ENCODE peak calls at places on chromosomes 1 and 21, in eight cellular contexts. T is IMR-90, S is sigmoid colon, V is vagina, U is breast epithelium, E is transverse colon, Q is Peyer's patch, Z is stomach. B is an unnamed sample.

GRCh38 chr1:93080424-93080823 is 1.3 kb downstream of the MTF2 start:
- DNase-seq in Q (no peak), S (no peak), Z (no peak), E (no peak), U (no peak), V (no peak), T (peak; percentile 83), B (no peak)

GRCh38 chr1:80982831-80983230 is 817.9 kb upstream of the ADGRL2 start:
- DNase-seq in U (no peak), E (no peak), Z (no peak), S (no peak), V (no peak), Q (no peak), T (no peak), B (no peak)

GRCh38 chr1:161187311-161187710 is 10.0 kb upstream of the B4GALT3 start:
- DNase-seq in S (no peak), V (no peak), T (no peak), Q (no peak), U (no peak), Z (no peak), E (no peak), B (no peak)

GRCh38 chr1:12201343-12202189 is 28.3 kb upstream of the VPS13D start:
- DNase-seq in Q (no peak), S (no peak), V (no peak), U (no peak), Z (no peak), T (no peak), E (no peak), B (no peak)

GRCh38 chr1:205534444-205534985 is 30.0 kb downstream of the CDK18 start:
- DNase-seq in Z (no peak), U (no peak), V (no peak), E (no peak), Q (peak; percentile 40), S (no peak), T (no peak), B (no peak)

GRCh38 chr1:160519542-160520435 is 3.3 kb downstream of the SLAMF6 start:
- DNase-seq in S (no peak), E (no peak), T (no peak), V (no peak), Z (no peak), U (no peak), Q (no peak), B (no peak)

GRCh38 chr1:167629681-167630567 is at the start of gene RCSD1:
- DNase-seq in V (peak; percentile 62), Q (no peak), T (no peak), Z (peak; percentile 47), S (no peak), E (peak; percentile 56), U (no peak), B (peak; percentile 53)

GRCh38 chr21:45515241-45516061 is 26.8 kb downstream of the SLC19A1 start:
- DNase-seq in Q (peak; percentile 43), U (no peak), T (no peak), E (no peak), Z (no peak), S (peak; percentile 50), V (no peak), B (no peak)

GRCh38 chr1:161088587-161089110 is 709 bp downstream of the NECTIN4 start:
- DNase-seq in U (no peak), S (no peak), V (no peak), Z (no peak), Q (no peak), T (peak; percentile 63), E (no peak), B (no peak)

GRCh38 chr1:161068306-161069200 is 1.1 kb downstream of the ARHGAP30 start:
- DNase-seq in T (no peak), Z (peak; percentile 62), E (peak; percentile 78), S (peak; percentile 80), Q (no peak), U (no peak), V (no peak), B (peak; percentile 49)

GRCh38 chr1:182484531-182485257 is 34.7 kb downstream of the RGSL1 start:
- DNase-seq in V (no peak), S (no peak), E (no peak), U (no peak), T (no peak), Z (no peak), Q (no peak), B (no peak)

GRCh38 chr1:248696261-248696660 is 6.3 kb downstream of the OR14I1 start:
- DNase-seq in T (no peak), U (no peak), E (peak; percentile 48), S (no peak), Q (peak; percentile 48), V (no peak), Z (peak; percentile 38), B (no peak)

GRCh38 chr1:46184920-46185658 is 8.8 kb upstream of the P3R3URF start:
- DNase-seq in T (no peak), Z (no peak), Q (no peak), U (no peak), V (no peak), S (no peak), E (no peak), B (no peak)

GRCh38 chr1:3533051-3534048 is 78.0 kb downstream of the MEGF6 start:
- DNase-seq in T (no peak), Z (no peak), V (no peak), E (no peak), S (no peak), U (no peak), Q (no peak), B (no peak)

GRCh38 chr1:93775224-93775623 is 93.6 kb upstream of the BCAR3 start:
- DNase-seq in Q (no peak), T (no peak), E (no peak), U (peak; percentile 59), V (no peak), S (no peak), Z (no peak), B (no peak)

GRCh38 chr21:41758550-41758949 is 8.3 kb downstream of the RIPK4 start:
- DNase-seq in E (no peak), Z (peak; percentile 54), V (no peak), T (no peak), S (no peak), Q (peak; percentile 7), U (no peak), B (no peak)

GRCh38 chr1:240073097-240073496 is 18.6 kb upstream of the FMN2 start:
- DNase-seq in S (no peak), Z (no peak), V (no peak), Q (no peak), T (no peak), E (no peak), U (no peak), B (no peak)

GRCh38 chr21:15617968-15618367 is 111.8 kb upstream of the USP25 start:
- DNase-seq in E (no peak), S (no peak), U (no peak), Q (no peak), Z (no peak), V (no peak), T (peak; percentile 21), B (no peak)

GRCh38 chr1:47416319-47417128 is 439 bp downstream of the FOXE3 start:
- DNase-seq in Q (no peak), S (no peak), V (no peak), T (no peak), E (no peak), Z (no peak), U (no peak), B (no peak)

GRCh38 chr1:184035719-184036516 is 1.6 kb downstream of the COLGALT2 start:
- DNase-seq in Q (peak; percentile 50), Z (no peak), V (no peak), S (peak; percentile 81), U (no peak), T (no peak), E (no peak), B (no peak)

GRCh38 chr1:47738560-47739182 is 258.5 kb downstream of the TRABD2B start:
- DNase-seq in V (no peak), U (peak; percentile 40), Z (peak; percentile 56), Q (peak; percentile 71), T (peak; percentile 11), S (no peak), E (peak; percentile 57), B (no peak)

GRCh38 chr1:17475729-17476128 is 36.3 kb upstream of the RCC2 start:
- DNase-seq in Q (no peak), V (no peak), S (no peak), T (peak; percentile 66), Z (no peak), U (no peak), E (no peak), B (no peak)

GRCh38 chr1:206430031-206430983 is 40.0 kb upstream of the IKBKE start:
- DNase-seq in V (no peak), T (peak; percentile 94), U (no peak), S (no peak), Q (no peak), E (no peak), Z (no peak), B (no peak)

GRCh38 chr1:49626474-49626873 is 397.3 kb downstream of the AGBL4 start:
- DNase-seq in S (no peak), U (no peak), T (no peak), E (no peak), Z (no peak), V (no peak), Q (no peak), B (no peak)
- H3K9me3 ChIP-seq in S (no peaks in the 10 kb centered on the region), U (no peaks in the 10 kb centered on the region), T (no peaks in the 10 kb centered on the region), E (no peaks in the 10 kb centered on the region), Z (no peaks in the 10 kb centered on the region), V (no peaks in the 10 kb centered on the region), Q (no peaks in the 10 kb centered on the region), B (no peaks in the 10 kb centered on the region)

GRCh38 chr1:118615066-118615465 is 373.1 kb downstream of the TBX15 start:
- DNase-seq in Q (no peak), E (no peak), V (no peak), S (no peak), U (no peak), T (no peak), Z (no peak), B (no peak)
- H3K4me3 ChIP-seq in Q (no peak overlapping the region), E (no peak overlapping the region), V (no peak overlapping the region), S (no peak overlapping the region), U (no peak overlapping the region), T (no peak overlapping the region), Z (no peak overlapping the region), B (no peak overlapping the region)

DNA sequence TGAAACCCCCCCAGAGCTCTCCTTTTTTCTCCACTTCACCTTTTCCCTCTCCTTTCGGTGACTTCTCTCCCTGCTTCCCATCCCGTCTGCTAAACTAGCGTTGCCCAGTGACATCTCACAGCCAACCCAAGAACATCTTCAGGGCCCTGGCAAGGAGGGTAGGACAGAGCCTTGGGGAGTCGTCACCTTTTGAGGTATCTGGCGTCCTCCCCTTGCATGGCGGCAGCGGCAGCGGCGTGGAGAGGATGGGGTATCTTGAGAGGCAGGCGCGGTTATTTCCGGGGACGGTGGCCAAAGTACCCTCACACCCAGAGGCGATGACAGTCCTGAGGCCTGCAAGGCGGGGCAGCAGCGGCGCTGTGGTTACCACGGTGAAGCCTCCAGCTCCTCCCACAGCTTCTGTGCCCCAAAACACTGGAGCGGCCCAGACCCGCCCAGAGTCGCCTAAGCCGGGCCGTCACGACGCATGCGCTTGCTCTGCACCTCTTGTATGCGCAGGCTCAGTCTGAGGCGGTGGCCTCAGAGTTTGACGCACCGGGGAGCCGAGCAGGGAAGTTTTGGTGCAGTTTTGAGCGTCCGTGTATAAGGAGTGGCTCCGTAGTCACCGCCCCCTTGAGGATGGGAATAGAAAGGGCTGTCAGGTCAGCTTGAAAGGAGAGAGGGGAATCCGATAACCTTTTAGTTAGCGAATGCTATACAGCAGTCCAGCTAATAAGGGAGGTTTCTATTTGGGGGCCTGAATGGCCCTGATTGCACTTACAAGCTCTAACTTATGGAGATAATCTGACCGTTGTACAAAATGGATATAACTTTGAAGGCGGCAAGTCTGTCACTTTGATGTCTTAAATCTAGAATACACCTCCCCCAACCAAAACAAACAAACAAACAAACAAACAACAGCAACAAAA is at the start of gene KIFAP3:
- DNase-seq in Q (peak; percentile 95), T (peak; percentile 96), S (peak; percentile 99), U (peak; percentile 96), V (peak; percentile 98), E (peak; percentile 99), Z (peak; percentile 96), B (peak; percentile 94)
- TF ChIP-seq POLR2A in Q (peak; percentile 70), T (peak; percentile 39), S (peak; percentile 49), U (peak; percentile 26), V (no peak), E (peak; percentile 66), Z (no peak), B (peak; percentile 31)

GRCh38 chr1:247056071-247056470 is 22.5 kb downstream of the ZNF670 start:
- DNase-seq in E (no peak), Z (no peak), S (no peak), T (no peak), U (no peak), V (no peak), Q (no peak), B (no peak)
- H3K9me3 ChIP-seq in E (peaks cover 33% of the 10 kb centered on the region), Z (peaks cover 5% of the 10 kb centered on the region), S (no peaks in the 10 kb centered on the region), T (peaks cover 30% of the 10 kb centered on the region), U (peaks cover 57% of the 10 kb centered on the region), V (no peaks in the 10 kb centered on the region), Q (peaks cover 26% of the 10 kb centered on the region), B (no peaks in the 10 kb centered on the region)